ENCODE peak calls at places on chromosomes 3 and 15, in five cellular contexts. One of them, this sample, is unnamed.

GRCh38 chr3:123783050-123783724 is 100.9 kb downstream of the MYLK start:
- DNase-seq in transverse colon: no peak
- DNase-seq in stomach: no peak
- DNase-seq in suprapubic skin: no peak
- DNase-seq in uterus: no peak
- DNase-seq in this sample: no peak

GRCh38 chr3:190626951-190627620 is 113.2 kb downstream of the IL1RAP start:
- DNase-seq in transverse colon: no peak
- DNase-seq in stomach: no peak
- DNase-seq in suprapubic skin: no peak
- DNase-seq in uterus: no peak
- DNase-seq in this sample: no peak

GRCh38 chr15:49151831-49152230 is 3.6 kb downstream of the COPS2 start:
- DNase-seq in transverse colon: no peak
- DNase-seq in stomach: no peak
- DNase-seq in suprapubic skin: no peak
- DNase-seq in uterus: no peak
- DNase-seq in this sample: no peak

GRCh38 chr3:127637546-127637945 is 8.6 kb downstream of the PODXL2 start:
- DNase-seq in transverse colon: no peak
- DNase-seq in stomach: no peak
- DNase-seq in suprapubic skin: no peak
- DNase-seq in uterus: no peak
- DNase-seq in this sample: no peak

GRCh38 chr3:107431048-107431297 is 53.7 kb downstream of the CCDC54 start:
- DNase-seq in transverse colon: peak
- DNase-seq in stomach: no peak
- DNase-seq in suprapubic skin: no peak
- DNase-seq in uterus: no peak
- DNase-seq in this sample: peak

GRCh38 chr15:67943961-67944674 is 104.3 kb upstream of the RNU6-1 start:
- DNase-seq in transverse colon: no peak
- DNase-seq in stomach: peak
- DNase-seq in suprapubic skin: no peak
- DNase-seq in uterus: peak
- DNase-seq in this sample: peak

GRCh38 chr15:25725758-25726157 is 137.4 kb downstream of the ATP10A start:
- DNase-seq in transverse colon: no peak
- DNase-seq in stomach: peak
- DNase-seq in suprapubic skin: peak
- DNase-seq in uterus: no peak
- DNase-seq in this sample: peak

GRCh38 chr3:193016437-193016887 is 98.8 kb upstream of the MB21D2 start:
- DNase-seq in transverse colon: no peak
- DNase-seq in stomach: peak
- DNase-seq in suprapubic skin: no peak
- DNase-seq in uterus: peak
- DNase-seq in this sample: peak

GRCh38 chr3:157093096-157093495 is 66.9 kb downstream of the CCNL1 start:
- DNase-seq in transverse colon: no peak
- DNase-seq in stomach: no peak
- DNase-seq in suprapubic skin: no peak
- DNase-seq in uterus: no peak
- DNase-seq in this sample: no peak

GRCh38 chr3:197031315-197032285 is 2.0 kb upstream of the MELTF start:
- DNase-seq in transverse colon: peak
- DNase-seq in stomach: peak
- DNase-seq in suprapubic skin: no peak
- DNase-seq in uterus: peak
- DNase-seq in this sample: peak

GRCh38 chr3:13294442-13295351 is 125.4 kb downstream of the NUP210 start:
- DNase-seq in transverse colon: no peak
- DNase-seq in stomach: no peak
- DNase-seq in suprapubic skin: no peak
- DNase-seq in uterus: no peak
- DNase-seq in this sample: no peak
- H3K4me3 ChIP-seq in transverse colon: no peak
- H3K4me3 ChIP-seq in stomach: no peak
- H3K4me3 ChIP-seq in suprapubic skin: no peak
- H3K4me3 ChIP-seq in uterus: no peak
- H3K4me3 ChIP-seq in this sample: no peak

DNA sequence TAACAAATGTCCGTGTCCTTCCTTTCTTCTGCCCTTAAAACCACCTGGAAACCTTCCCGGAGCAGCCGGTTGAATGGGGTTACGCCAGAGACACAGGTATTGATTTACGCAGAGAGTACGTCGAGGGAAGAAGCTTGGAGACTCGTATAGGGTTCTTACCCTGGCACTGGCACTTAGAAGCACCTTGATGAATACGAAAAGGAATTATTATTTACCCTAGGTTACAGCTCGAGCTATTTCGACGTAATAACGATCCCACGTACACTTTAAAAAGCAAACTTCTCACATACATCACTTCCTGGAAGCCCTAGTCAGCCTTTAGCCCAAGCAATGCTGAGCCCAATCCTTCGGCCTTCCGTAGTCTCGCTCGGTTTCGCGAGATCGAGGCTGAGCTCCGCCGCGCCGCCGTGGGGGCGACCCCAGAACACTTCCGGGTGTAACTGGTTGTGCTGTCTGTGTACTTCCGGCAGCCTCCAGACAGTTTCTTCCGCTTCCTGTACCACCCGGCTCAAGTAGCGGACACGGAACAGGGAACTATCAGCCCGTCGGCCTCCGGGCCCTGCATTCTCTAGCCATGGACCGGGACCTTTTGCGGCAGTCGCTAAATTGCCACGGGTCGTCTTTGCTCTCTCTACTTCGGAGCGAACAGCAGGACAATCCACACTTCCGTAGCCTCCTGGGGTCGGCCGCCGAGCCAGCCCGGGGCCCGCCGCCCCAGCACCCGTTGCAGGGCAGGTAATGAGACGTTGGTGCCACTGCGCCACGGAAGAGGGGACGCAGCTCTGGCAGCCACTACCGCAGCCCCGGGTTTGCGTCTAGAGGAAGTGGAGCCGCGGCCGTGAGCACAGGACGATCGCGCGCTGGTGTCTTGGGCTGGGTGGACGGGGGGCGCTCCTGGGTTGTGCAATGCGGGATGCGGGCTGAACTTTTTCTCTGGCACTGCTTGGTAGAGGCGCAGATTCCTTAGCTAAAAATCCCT is at the start of gene TTC14:
- DNase-seq in transverse colon: peak
- DNase-seq in stomach: peak
- DNase-seq in suprapubic skin: peak
- DNase-seq in uterus: peak
- DNase-seq in this sample: peak
- TF ChIP-seq POLR2A in transverse colon: peak
- TF ChIP-seq POLR2A in stomach: no peak
- TF ChIP-seq POLR2A in suprapubic skin: no peak
- TF ChIP-seq POLR2A in uterus: peak
- TF ChIP-seq POLR2A in this sample: no peak

GRCh38 chr15:51917493-51917892 is 54.1 kb downstream of the LEO1 start:
- DNase-seq in transverse colon: no peak
- DNase-seq in stomach: no peak
- DNase-seq in suprapubic skin: no peak
- DNase-seq in uterus: no peak
- DNase-seq in this sample: no peak
- TF ChIP-seq CTCF in transverse colon: no peak
- TF ChIP-seq CTCF in stomach: no peak
- TF ChIP-seq CTCF in suprapubic skin: no peak
- TF ChIP-seq CTCF in uterus: no peak
- TF ChIP-seq CTCF in this sample: no peak

GRCh38 chr3:105938826-105939225 is 70.0 kb upstream of the CBLB start:
- DNase-seq in transverse colon: no peak
- DNase-seq in stomach: no peak
- DNase-seq in suprapubic skin: no peak
- DNase-seq in uterus: no peak
- DNase-seq in this sample: no peak
- H3K4me3 ChIP-seq in transverse colon: no peak
- H3K4me3 ChIP-seq in stomach: no peak
- H3K4me3 ChIP-seq in suprapubic skin: no peak
- H3K4me3 ChIP-seq in uterus: no peak
- H3K4me3 ChIP-seq in this sample: no peak

GRCh38 chr3:121834734-121835709 is at the start of the genes EAF2 and IQCB1:
- DNase-seq in transverse colon: peak
- DNase-seq in stomach: peak
- DNase-seq in suprapubic skin: peak
- DNase-seq in uterus: peak
- DNase-seq in this sample: peak
- TF ChIP-seq POLR2A in transverse colon: peak
- TF ChIP-seq POLR2A in stomach: peak
- TF ChIP-seq POLR2A in suprapubic skin: no peak
- TF ChIP-seq POLR2A in uterus: peak
- TF ChIP-seq POLR2A in this sample: peak

GRCh38 chr3:11529281-11529680 is 114.4 kb downstream of the VGLL4 start:
- DNase-seq in transverse colon: no peak
- DNase-seq in stomach: no peak
- DNase-seq in suprapubic skin: no peak
- DNase-seq in uterus: no peak
- DNase-seq in this sample: no peak

GRCh38 chr3:11534783-11535081 is 109.0 kb downstream of the VGLL4 start:
- DNase-seq in transverse colon: no peak
- DNase-seq in stomach: no peak
- DNase-seq in suprapubic skin: no peak
- DNase-seq in uterus: no peak
- DNase-seq in this sample: no peak

GRCh38 chr3:11534011-11534782 is 109.5 kb downstream of the VGLL4 start:
- DNase-seq in transverse colon: no peak
- DNase-seq in stomach: peak
- DNase-seq in suprapubic skin: no peak
- DNase-seq in uterus: no peak
- DNase-seq in this sample: peak

GRCh38 chr3:11532865-11533490 is 110.7 kb downstream of the VGLL4 start:
- DNase-seq in transverse colon: no peak
- DNase-seq in stomach: no peak
- DNase-seq in suprapubic skin: no peak
- DNase-seq in uterus: no peak
- DNase-seq in this sample: no peak

DNA sequence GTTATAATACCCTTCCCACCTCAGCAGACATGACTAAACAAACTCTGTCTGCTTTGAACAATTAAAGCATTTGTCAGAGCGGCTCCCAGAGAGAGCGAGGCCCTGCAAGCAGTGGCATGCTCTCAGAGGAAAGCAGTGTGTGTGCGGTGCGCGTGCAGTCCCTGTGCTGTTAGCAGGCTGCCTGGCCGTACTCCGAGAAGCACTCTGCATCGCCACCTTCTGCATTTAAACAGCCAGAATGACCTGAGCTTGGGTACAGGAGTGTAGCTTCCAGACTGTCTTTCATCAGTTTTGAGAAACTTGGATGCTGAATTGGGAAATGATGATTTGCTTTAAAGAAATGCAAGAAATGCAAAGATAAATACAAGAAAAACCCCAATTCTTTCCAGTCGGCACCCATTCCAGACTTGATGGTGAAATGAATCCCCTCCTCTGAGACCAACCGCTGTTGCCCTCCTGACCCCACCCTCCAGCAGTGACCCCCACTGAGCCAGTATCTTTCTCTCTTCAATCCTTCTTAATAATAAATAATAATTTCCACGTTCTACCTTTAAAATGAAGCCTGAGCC is 113.5 kb downstream of the VGLL4 start:
- DNase-seq in transverse colon: no peak
- DNase-seq in stomach: no peak
- DNase-seq in suprapubic skin: no peak
- DNase-seq in uterus: no peak
- DNase-seq in this sample: peak
- TF ChIP-seq CTCF in transverse colon: no peak
- TF ChIP-seq CTCF in stomach: no peak
- TF ChIP-seq CTCF in suprapubic skin: no peak
- TF ChIP-seq CTCF in uterus: no peak
- TF ChIP-seq CTCF in this sample: no peak

GRCh38 chr3:99962703-99963102 is 145.0 kb downstream of the CMSS1 start:
- DNase-seq in transverse colon: no peak
- DNase-seq in stomach: no peak
- DNase-seq in suprapubic skin: no peak
- DNase-seq in uterus: no peak
- DNase-seq in this sample: no peak
- H3K4me3 ChIP-seq in transverse colon: no peak
- H3K4me3 ChIP-seq in stomach: no peak
- H3K4me3 ChIP-seq in suprapubic skin: no peak
- H3K4me3 ChIP-seq in uterus: no peak
- H3K4me3 ChIP-seq in this sample: no peak

GRCh38 chr3:113783980-113784379 is 37.1 kb downstream of the ATP6V1A start:
- DNase-seq in transverse colon: no peak
- DNase-seq in stomach: no peak
- DNase-seq in suprapubic skin: no peak
- DNase-seq in uterus: no peak
- DNase-seq in this sample: no peak

GRCh38 chr3:113783463-113783862 is 36.6 kb downstream of the ATP6V1A start:
- DNase-seq in transverse colon: no peak
- DNase-seq in stomach: no peak
- DNase-seq in suprapubic skin: no peak
- DNase-seq in uterus: no peak
- DNase-seq in this sample: no peak
- TF ChIP-seq POLR2A in transverse colon: no peak
- TF ChIP-seq POLR2A in stomach: no peak
- TF ChIP-seq POLR2A in suprapubic skin: no peak
- TF ChIP-seq POLR2A in uterus: no peak
- TF ChIP-seq POLR2A in this sample: no peak

DNA sequence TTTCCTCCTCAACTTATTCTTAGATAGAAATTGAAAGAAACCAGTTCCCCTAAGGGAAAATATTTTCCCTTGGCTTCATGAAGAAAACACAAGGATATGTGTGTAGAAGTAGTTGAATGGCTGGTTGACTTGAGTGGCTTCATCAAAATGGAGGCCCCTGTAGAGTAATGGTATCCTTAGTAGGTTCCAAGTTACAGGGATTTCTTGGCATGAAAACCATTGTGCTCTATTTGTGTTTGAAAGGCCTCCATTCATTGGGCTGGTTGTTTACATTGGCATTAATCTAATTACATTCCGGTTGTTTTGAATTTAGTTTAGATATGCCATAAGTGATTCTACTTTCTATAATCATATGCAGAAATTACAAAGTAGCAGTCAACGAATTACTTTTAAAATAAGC is 76.7 kb downstream of the EPHA3 start:
- DNase-seq in transverse colon: no peak
- DNase-seq in stomach: no peak
- DNase-seq in suprapubic skin: no peak
- DNase-seq in uterus: no peak
- DNase-seq in this sample: no peak
- TF ChIP-seq CTCF in transverse colon: no peak
- TF ChIP-seq CTCF in stomach: no peak
- TF ChIP-seq CTCF in suprapubic skin: no peak
- TF ChIP-seq CTCF in uterus: no peak
- TF ChIP-seq CTCF in this sample: no peak